ENCODE peak calls at places on chromosomes 7 and 10, in ten cellular contexts. One of them, this sample, is unnamed.

GRCh38 chr10:64733980-64734379 is 1212.8 kb downstream of the REEP3 start:
- DNase-seq in left ventricle myocardium inferior: no peak
- DNase-seq in dorsolateral prefrontal cortex: no peak
- DNase-seq in sigmoid colon: no peak
- DNase-seq in fibroblast of mammary gland: no peak
- DNase-seq in fibroblast of pulmonary artery: peak
- DNase-seq in CD8-positive, alpha-beta T cell: no peak
- DNase-seq in DND-41: no peak
- DNase-seq in body of pancreas: peak
- DNase-seq in OCI-LY7: peak
- DNase-seq in this sample: peak

GRCh38 chr7:125090596-125090995 is 161.0 kb upstream of the POT1 start:
- DNase-seq in left ventricle myocardium inferior: no peak
- DNase-seq in dorsolateral prefrontal cortex: no peak
- DNase-seq in sigmoid colon: no peak
- DNase-seq in fibroblast of mammary gland: no peak
- DNase-seq in fibroblast of pulmonary artery: no peak
- DNase-seq in CD8-positive, alpha-beta T cell: no peak
- DNase-seq in DND-41: no peak
- DNase-seq in body of pancreas: no peak
- DNase-seq in OCI-LY7: no peak
- DNase-seq in this sample: peak

GRCh38 chr10:90871279-90871760 is 454 bp upstream of the RPP30 start:
- DNase-seq in left ventricle myocardium inferior: no peak
- DNase-seq in dorsolateral prefrontal cortex: peak
- DNase-seq in sigmoid colon: no peak
- DNase-seq in fibroblast of mammary gland: peak
- DNase-seq in fibroblast of pulmonary artery: peak
- DNase-seq in CD8-positive, alpha-beta T cell: peak
- DNase-seq in DND-41: no peak
- DNase-seq in body of pancreas: peak
- DNase-seq in OCI-LY7: peak
- DNase-seq in this sample: peak

GRCh38 chr7:24366901-24367300 is 82.9 kb downstream of the NPY start:
- DNase-seq in left ventricle myocardium inferior: no peak
- DNase-seq in dorsolateral prefrontal cortex: no peak
- DNase-seq in sigmoid colon: no peak
- DNase-seq in fibroblast of mammary gland: no peak
- DNase-seq in fibroblast of pulmonary artery: no peak
- DNase-seq in CD8-positive, alpha-beta T cell: no peak
- DNase-seq in DND-41: no peak
- DNase-seq in body of pancreas: no peak
- DNase-seq in OCI-LY7: no peak
- DNase-seq in this sample: no peak

GRCh38 chr7:24665564-24666294 is 91.5 kb downstream of the GSDME start:
- DNase-seq in left ventricle myocardium inferior: no peak
- DNase-seq in dorsolateral prefrontal cortex: no peak
- DNase-seq in sigmoid colon: no peak
- DNase-seq in fibroblast of mammary gland: peak
- DNase-seq in fibroblast of pulmonary artery: peak
- DNase-seq in CD8-positive, alpha-beta T cell: peak
- DNase-seq in DND-41: peak
- DNase-seq in body of pancreas: peak
- DNase-seq in OCI-LY7: peak
- DNase-seq in this sample: peak

GRCh38 chr7:159143780-159144755 is 599 bp downstream of the VIPR2 start:
- DNase-seq in left ventricle myocardium inferior: peak
- DNase-seq in dorsolateral prefrontal cortex: no peak
- DNase-seq in sigmoid colon: no peak
- DNase-seq in fibroblast of mammary gland: no peak
- DNase-seq in fibroblast of pulmonary artery: no peak
- DNase-seq in CD8-positive, alpha-beta T cell: no peak
- DNase-seq in DND-41: peak
- DNase-seq in body of pancreas: peak
- DNase-seq in OCI-LY7: no peak
- DNase-seq in this sample: no peak

GRCh38 chr7:125061776-125062397 is 132.3 kb upstream of the POT1 start:
- DNase-seq in left ventricle myocardium inferior: no peak
- DNase-seq in dorsolateral prefrontal cortex: no peak
- DNase-seq in sigmoid colon: no peak
- DNase-seq in fibroblast of mammary gland: peak
- DNase-seq in fibroblast of pulmonary artery: peak
- DNase-seq in CD8-positive, alpha-beta T cell: no peak
- DNase-seq in DND-41: no peak
- DNase-seq in body of pancreas: no peak
- DNase-seq in OCI-LY7: no peak
- DNase-seq in this sample: peak

GRCh38 chr7:123437447-123437995 is 96.9 kb downstream of the IQUB start:
- DNase-seq in left ventricle myocardium inferior: no peak
- DNase-seq in dorsolateral prefrontal cortex: no peak
- DNase-seq in sigmoid colon: no peak
- DNase-seq in fibroblast of mammary gland: no peak
- DNase-seq in fibroblast of pulmonary artery: no peak
- DNase-seq in CD8-positive, alpha-beta T cell: no peak
- DNase-seq in DND-41: no peak
- DNase-seq in body of pancreas: no peak
- DNase-seq in OCI-LY7: no peak
- DNase-seq in this sample: no peak

GRCh38 chr7:22572937-22573336 is 72.9 kb upstream of the STEAP1B start:
- DNase-seq in left ventricle myocardium inferior: no peak
- DNase-seq in dorsolateral prefrontal cortex: no peak
- DNase-seq in sigmoid colon: no peak
- DNase-seq in fibroblast of mammary gland: peak
- DNase-seq in fibroblast of pulmonary artery: no peak
- DNase-seq in CD8-positive, alpha-beta T cell: no peak
- DNase-seq in DND-41: no peak
- DNase-seq in body of pancreas: no peak
- DNase-seq in OCI-LY7: no peak
- DNase-seq in this sample: peak

GRCh38 chr10:132677096-132677904 is 108.6 kb downstream of the NKX6-2 start:
- DNase-seq in left ventricle myocardium inferior: no peak
- DNase-seq in dorsolateral prefrontal cortex: peak
- DNase-seq in sigmoid colon: peak
- DNase-seq in fibroblast of mammary gland: no peak
- DNase-seq in fibroblast of pulmonary artery: no peak
- DNase-seq in CD8-positive, alpha-beta T cell: no peak
- DNase-seq in DND-41: no peak
- DNase-seq in body of pancreas: peak
- DNase-seq in OCI-LY7: no peak
- DNase-seq in this sample: no peak

DNA sequence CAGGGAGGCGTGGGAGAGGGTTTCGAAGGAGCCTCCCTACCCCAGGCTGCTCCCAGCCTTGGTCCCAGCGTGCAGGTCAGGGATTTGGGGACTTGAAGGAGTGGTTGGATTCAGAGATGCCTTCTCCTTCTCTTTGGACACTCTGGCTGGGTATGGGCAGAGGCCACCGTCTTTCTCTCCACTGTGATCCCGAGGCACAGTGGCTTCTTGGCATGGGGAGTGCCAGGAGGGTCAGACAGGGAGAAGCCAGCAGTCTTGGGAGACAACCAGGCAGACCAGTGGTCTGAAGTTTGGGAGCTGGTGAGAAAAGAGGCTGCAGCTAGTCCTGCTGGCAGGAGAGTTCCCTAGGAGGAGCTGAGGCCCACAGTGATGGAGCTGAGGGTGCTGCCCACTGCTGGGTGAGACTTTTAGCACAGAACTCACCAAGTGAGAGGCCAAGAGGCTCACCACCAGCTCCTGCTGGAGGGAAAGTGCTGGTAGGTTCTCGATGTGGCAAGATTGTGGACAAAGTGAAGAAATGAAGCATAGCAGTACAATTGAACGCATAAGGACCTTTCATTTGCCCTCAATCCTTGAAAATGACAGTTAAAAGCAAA is 35.2 kb upstream of the WDFY4 start:
- DNase-seq in left ventricle myocardium inferior: no peak
- DNase-seq in dorsolateral prefrontal cortex: no peak
- DNase-seq in sigmoid colon: no peak
- DNase-seq in fibroblast of mammary gland: peak
- DNase-seq in fibroblast of pulmonary artery: no peak
- DNase-seq in CD8-positive, alpha-beta T cell: no peak
- DNase-seq in DND-41: no peak
- DNase-seq in body of pancreas: no peak
- DNase-seq in OCI-LY7: no peak
- DNase-seq in this sample: no peak
- TF ChIP-seq CTCF in left ventricle myocardium inferior: no peak
- TF ChIP-seq CTCF in dorsolateral prefrontal cortex: no peak
- TF ChIP-seq CTCF in sigmoid colon: no peak
- TF ChIP-seq CTCF in fibroblast of mammary gland: peak
- TF ChIP-seq CTCF in fibroblast of pulmonary artery: peak
- TF ChIP-seq CTCF in CD8-positive, alpha-beta T cell: no peak
- TF ChIP-seq CTCF in DND-41: no peak
- TF ChIP-seq CTCF in body of pancreas: no peak
- TF ChIP-seq CTCF in OCI-LY7: no peak
- TF ChIP-seq CTCF in this sample: no peak

GRCh38 chr10:110535958-110536891 is 31.3 kb upstream of the SMC3 start:
- DNase-seq in left ventricle myocardium inferior: peak
- DNase-seq in dorsolateral prefrontal cortex: no peak
- DNase-seq in sigmoid colon: no peak
- DNase-seq in fibroblast of mammary gland: peak
- DNase-seq in fibroblast of pulmonary artery: peak
- DNase-seq in CD8-positive, alpha-beta T cell: peak
- DNase-seq in DND-41: peak
- DNase-seq in body of pancreas: peak
- DNase-seq in OCI-LY7: peak
- DNase-seq in this sample: peak
- H3K4me3 ChIP-seq in left ventricle myocardium inferior: no peak
- H3K4me3 ChIP-seq in dorsolateral prefrontal cortex: no peak
- H3K4me3 ChIP-seq in sigmoid colon: no peak
- H3K4me3 ChIP-seq in fibroblast of mammary gland: no peak
- H3K4me3 ChIP-seq in fibroblast of pulmonary artery: no peak
- H3K4me3 ChIP-seq in CD8-positive, alpha-beta T cell: no peak
- H3K4me3 ChIP-seq in DND-41: no peak
- H3K4me3 ChIP-seq in body of pancreas: no peak
- H3K4me3 ChIP-seq in OCI-LY7: peak
- H3K4me3 ChIP-seq in this sample: no peak

GRCh38 chr10:69703766-69704191 is 73.7 kb downstream of the FAM241B start:
- DNase-seq in left ventricle myocardium inferior: no peak
- DNase-seq in dorsolateral prefrontal cortex: no peak
- DNase-seq in sigmoid colon: no peak
- DNase-seq in fibroblast of mammary gland: peak
- DNase-seq in fibroblast of pulmonary artery: peak
- DNase-seq in CD8-positive, alpha-beta T cell: no peak
- DNase-seq in DND-41: no peak
- DNase-seq in body of pancreas: no peak
- DNase-seq in OCI-LY7: no peak
- DNase-seq in this sample: peak
- TF ChIP-seq CTCF in left ventricle myocardium inferior: no peak
- TF ChIP-seq CTCF in dorsolateral prefrontal cortex: no peak
- TF ChIP-seq CTCF in sigmoid colon: no peak
- TF ChIP-seq CTCF in fibroblast of mammary gland: no peak
- TF ChIP-seq CTCF in fibroblast of pulmonary artery: no peak
- TF ChIP-seq CTCF in CD8-positive, alpha-beta T cell: no peak
- TF ChIP-seq CTCF in DND-41: no peak
- TF ChIP-seq CTCF in body of pancreas: no peak
- TF ChIP-seq CTCF in OCI-LY7: no peak
- TF ChIP-seq CTCF in this sample: no peak

GRCh38 chr10:62095341-62096071 is 173.1 kb downstream of the RTKN2 start:
- DNase-seq in left ventricle myocardium inferior: no peak
- DNase-seq in dorsolateral prefrontal cortex: no peak
- DNase-seq in sigmoid colon: no peak
- DNase-seq in fibroblast of mammary gland: peak
- DNase-seq in fibroblast of pulmonary artery: peak
- DNase-seq in CD8-positive, alpha-beta T cell: no peak
- DNase-seq in DND-41: no peak
- DNase-seq in body of pancreas: no peak
- DNase-seq in OCI-LY7: no peak
- DNase-seq in this sample: peak
- H3K4me3 ChIP-seq in left ventricle myocardium inferior: no peak
- H3K4me3 ChIP-seq in dorsolateral prefrontal cortex: peak
- H3K4me3 ChIP-seq in sigmoid colon: no peak
- H3K4me3 ChIP-seq in fibroblast of mammary gland: no peak
- H3K4me3 ChIP-seq in fibroblast of pulmonary artery: peak
- H3K4me3 ChIP-seq in CD8-positive, alpha-beta T cell: no peak
- H3K4me3 ChIP-seq in DND-41: no peak
- H3K4me3 ChIP-seq in body of pancreas: no peak
- H3K4me3 ChIP-seq in OCI-LY7: no peak
- H3K4me3 ChIP-seq in this sample: no peak

DNA sequence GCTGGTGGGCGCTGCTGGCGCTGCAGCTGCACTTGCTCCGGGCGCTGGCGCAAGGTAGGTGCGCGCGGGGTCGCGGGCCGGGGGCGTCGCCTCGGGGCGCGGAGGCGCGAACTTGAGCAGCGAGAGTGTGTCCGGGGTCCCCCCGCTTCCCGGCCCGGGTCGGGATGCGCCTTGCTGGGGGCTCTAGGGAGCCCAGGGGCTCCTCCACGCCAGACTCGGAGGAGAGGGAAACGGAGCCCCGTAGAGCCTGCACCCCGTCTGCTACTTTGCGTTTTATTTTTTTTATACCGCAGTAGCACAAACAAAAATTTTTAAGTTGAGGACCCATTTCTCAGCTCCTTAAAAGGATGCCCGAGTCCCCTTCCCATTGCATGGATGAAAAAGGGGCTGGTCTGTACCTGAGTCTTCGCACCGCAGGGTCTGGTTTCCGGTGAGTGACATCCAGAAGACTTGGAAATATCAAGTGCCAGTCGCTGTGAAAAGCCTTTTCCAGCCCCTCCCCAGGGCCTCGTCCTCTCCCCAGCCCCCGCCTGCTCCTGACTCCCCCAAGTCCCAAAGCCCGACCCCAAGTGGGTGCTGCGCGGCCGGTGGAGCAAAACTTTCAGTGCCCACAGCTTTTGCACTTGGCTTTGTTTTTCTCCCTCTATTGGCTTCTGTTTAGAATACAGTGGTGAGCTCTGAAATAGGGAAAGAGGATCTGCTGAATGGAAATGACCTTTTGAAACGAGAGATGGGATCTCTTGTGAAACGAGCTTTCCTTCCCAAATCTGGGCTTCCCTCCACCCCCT is 973 bp downstream of the SDK1 start:
- DNase-seq in left ventricle myocardium inferior: no peak
- DNase-seq in dorsolateral prefrontal cortex: no peak
- DNase-seq in sigmoid colon: peak
- DNase-seq in fibroblast of mammary gland: peak
- DNase-seq in fibroblast of pulmonary artery: peak
- DNase-seq in CD8-positive, alpha-beta T cell: no peak
- DNase-seq in DND-41: no peak
- DNase-seq in body of pancreas: peak
- DNase-seq in OCI-LY7: no peak
- DNase-seq in this sample: peak
- TF ChIP-seq CTCF in left ventricle myocardium inferior: peak
- TF ChIP-seq CTCF in dorsolateral prefrontal cortex: peak
- TF ChIP-seq CTCF in sigmoid colon: peak
- TF ChIP-seq CTCF in fibroblast of mammary gland: peak
- TF ChIP-seq CTCF in fibroblast of pulmonary artery: peak
- TF ChIP-seq CTCF in CD8-positive, alpha-beta T cell: no peak
- TF ChIP-seq CTCF in DND-41: no peak
- TF ChIP-seq CTCF in body of pancreas: peak
- TF ChIP-seq CTCF in OCI-LY7: no peak
- TF ChIP-seq CTCF in this sample: peak

This sample was measured in epithelial cell of esophagus.